ENCODE peak calls at places on chromosomes 2 and 18, in five cellular contexts. One of them, this sample, is unnamed.

GRCh38 chr18:63292844-63293683 is 26.5 kb downstream of the BCL2 start:
- DNase-seq in astrocyte: no peak
- DNase-seq in left cardiac atrium: peak; percentile 29
- DNase-seq in Calu3: no peak
- DNase-seq in pons: no peak
- DNase-seq in this sample: no peak

GRCh38 chr2:109720379-109721116 is 73.6 kb upstream of the RGPD5 start:
- DNase-seq in astrocyte: no peak
- DNase-seq in left cardiac atrium: no peak
- DNase-seq in Calu3: no peak
- DNase-seq in pons: peak; percentile 23
- DNase-seq in this sample: no peak

GRCh38 chr2:63408530-63408929 is 179.7 kb downstream of the WDPCP start:
- DNase-seq in astrocyte: no peak
- DNase-seq in left cardiac atrium: no peak
- DNase-seq in Calu3: no peak
- DNase-seq in pons: no peak
- DNase-seq in this sample: no peak

GRCh38 chr2:23041443-23041842 is 343.5 kb upstream of the KLHL29 start:
- DNase-seq in astrocyte: no peak
- DNase-seq in left cardiac atrium: no peak
- DNase-seq in Calu3: no peak
- DNase-seq in pons: no peak
- DNase-seq in this sample: no peak

GRCh38 chr2:199456383-199457146 is 1.2 kb downstream of the SATB2 start:
- DNase-seq in astrocyte: no peak
- DNase-seq in left cardiac atrium: no peak
- DNase-seq in Calu3: no peak
- DNase-seq in pons: no peak
- DNase-seq in this sample: peak; percentile 49

GRCh38 chr2:171260471-171261424 is 100.1 kb upstream of the TLK1 start:
- DNase-seq in astrocyte: no peak
- DNase-seq in left cardiac atrium: no peak
- DNase-seq in Calu3: peak; percentile 4
- DNase-seq in pons: no peak
- DNase-seq in this sample: no peak

GRCh38 chr2:121197369-121198091 is 87.5 kb downstream of the TFCP2L1 start:
- DNase-seq in astrocyte: peak; percentile 46
- DNase-seq in left cardiac atrium: peak; percentile 73
- DNase-seq in Calu3: peak; percentile 76
- DNase-seq in pons: peak; percentile 68
- DNase-seq in this sample: peak; percentile 72

GRCh38 chr2:19048593-19049264 is 309.7 kb downstream of the OSR1 start:
- DNase-seq in astrocyte: no peak
- DNase-seq in left cardiac atrium: peak; percentile 53
- DNase-seq in Calu3: peak; percentile 75
- DNase-seq in pons: no peak
- DNase-seq in this sample: no peak

GRCh38 chr2:204491528-204491927 is 53.7 kb upstream of the PARD3B start:
- DNase-seq in astrocyte: peak; percentile 40
- DNase-seq in left cardiac atrium: no peak
- DNase-seq in Calu3: no peak
- DNase-seq in pons: peak; percentile 5
- DNase-seq in this sample: no peak

GRCh38 chr2:192957425-192957824 is 762.7 kb upstream of the TMEFF2 start:
- DNase-seq in astrocyte: no peak
- DNase-seq in left cardiac atrium: no peak
- DNase-seq in Calu3: no peak
- DNase-seq in pons: no peak
- DNase-seq in this sample: no peak

GRCh38 chr2:119491776-119492525 is 32.3 kb downstream of the SCTR start:
- DNase-seq in astrocyte: peak; percentile 93
- DNase-seq in left cardiac atrium: no peak
- DNase-seq in Calu3: peak; percentile 74
- DNase-seq in pons: no peak
- DNase-seq in this sample: no peak

GRCh38 chr2:112958428-112959108 is 19.2 kb upstream of the IL36G start:
- DNase-seq in astrocyte: peak; percentile 15
- DNase-seq in left cardiac atrium: no peak
- DNase-seq in Calu3: peak; percentile 58
- DNase-seq in pons: peak; percentile 55
- DNase-seq in this sample: no peak

GRCh38 chr18:45792551-45793294 is 32.8 kb upstream of the SIGLEC15 start:
- DNase-seq in astrocyte: no peak
- DNase-seq in left cardiac atrium: no peak
- DNase-seq in Calu3: no peak
- DNase-seq in pons: no peak
- DNase-seq in this sample: no peak

GRCh38 chr2:172551266-172551665 is 4.6 kb upstream of the PDK1 start:
- DNase-seq in astrocyte: no peak
- DNase-seq in left cardiac atrium: no peak
- DNase-seq in Calu3: no peak
- DNase-seq in pons: no peak
- DNase-seq in this sample: no peak

GRCh38 chr18:62588217-62588616 is 65.4 kb downstream of the ZCCHC2 start:
- DNase-seq in astrocyte: no peak
- DNase-seq in left cardiac atrium: no peak
- DNase-seq in Calu3: no peak
- DNase-seq in pons: no peak
- DNase-seq in this sample: no peak

GRCh38 chr2:54634564-54635511 is 88.6 kb upstream of the EML6 start:
- DNase-seq in astrocyte: peak; percentile 68
- DNase-seq in left cardiac atrium: peak; percentile 58
- DNase-seq in Calu3: peak; percentile 49
- DNase-seq in pons: peak; percentile 48
- DNase-seq in this sample: peak; percentile 84

GRCh38 chr2:111930875-111931274 is 32.5 kb downstream of the MERTK start:
- DNase-seq in astrocyte: peak; percentile 71
- DNase-seq in left cardiac atrium: no peak
- DNase-seq in Calu3: no peak
- DNase-seq in pons: no peak
- DNase-seq in this sample: no peak

GRCh38 chr2:149733936-149734685 is 146.5 kb upstream of the MMADHC start:
- DNase-seq in astrocyte: peak; percentile 84
- DNase-seq in left cardiac atrium: no peak
- DNase-seq in Calu3: peak; percentile 33
- DNase-seq in pons: no peak
- DNase-seq in this sample: no peak

GRCh38 chr2:119230630-119231185 is 7.1 kb downstream of the STEAP3 start:
- DNase-seq in astrocyte: peak; percentile 65
- DNase-seq in left cardiac atrium: no peak
- DNase-seq in Calu3: no peak
- DNase-seq in pons: no peak
- DNase-seq in this sample: no peak

GRCh38 chr2:48545244-48545643 is 15.3 kb downstream of the STON1 start:
- DNase-seq in astrocyte: no peak
- DNase-seq in left cardiac atrium: no peak
- DNase-seq in Calu3: no peak
- DNase-seq in pons: no peak
- DNase-seq in this sample: no peak

GRCh38 chr18:69898241-69898861 is 49.3 kb downstream of the CD226 start:
- DNase-seq in astrocyte: peak; percentile 55
- DNase-seq in left cardiac atrium: no peak
- DNase-seq in Calu3: no peak
- DNase-seq in pons: no peak
- DNase-seq in this sample: no peak

GRCh38 chr18:11658989-11659388 is 30.1 kb upstream of the GNAL start:
- DNase-seq in astrocyte: no peak
- DNase-seq in left cardiac atrium: no peak
- DNase-seq in Calu3: no peak
- DNase-seq in pons: no peak
- DNase-seq in this sample: no peak

GRCh38 chr18:11323359-11323819 is 174.0 kb upstream of the PIEZO2 start:
- DNase-seq in astrocyte: peak; percentile 78
- DNase-seq in left cardiac atrium: no peak
- DNase-seq in Calu3: peak; percentile 6
- DNase-seq in pons: no peak
- DNase-seq in this sample: no peak

GRCh38 chr2:184611221-184612085 is 13.1 kb downstream of the ZNF804A start:
- DNase-seq in astrocyte: peak; percentile 4
- DNase-seq in left cardiac atrium: no peak
- DNase-seq in Calu3: no peak
- DNase-seq in pons: no peak
- DNase-seq in this sample: no peak

GRCh38 chr2:137964066-137964858 is at the start of gene HNMT:
- DNase-seq in astrocyte: peak; percentile 55
- DNase-seq in left cardiac atrium: peak; percentile 39
- DNase-seq in Calu3: peak; percentile 60
- DNase-seq in pons: peak; percentile 88
- DNase-seq in this sample: peak; percentile 61

GRCh38 chr18:13313006-13313661 is 94.6 kb downstream of the LDLRAD4 start:
- DNase-seq in astrocyte: no peak
- DNase-seq in left cardiac atrium: no peak
- DNase-seq in Calu3: no peak
- DNase-seq in pons: no peak
- DNase-seq in this sample: no peak